ENCODE peak calls at places on chromosomes 16 and 17, in four cellular contexts. N is tibial artery, W is RWPE1, O is sigmoid colon. C is an unnamed sample.

GRCh38 chr16:20385844-20386832 is 18.4 kb downstream of the PDILT start:
- DNase-seq in N (peak; percentile 28), W (peak; percentile 65), O (peak; percentile 74), C (peak; percentile 81)

GRCh38 chr17:40122466-40122943 is 734 bp downstream of the MSL1 start:
- DNase-seq in N (no peak), W (no peak), O (peak; percentile 85), C (peak; percentile 61)

GRCh38 chr17:1673041-1673790 is 11.5 kb downstream of the PRPF8 start:
- DNase-seq in N (no peak), W (no peak), O (peak; percentile 67), C (no peak)

GRCh38 chr16:80407265-80407987 is 133.4 kb upstream of the DYNLRB2 start:
- DNase-seq in O (no peak), W (no peak), N (no peak), C (peak; percentile 10)

GRCh38 chr16:65737831-65738230 is 616.0 kb upstream of the CDH11 start:
- DNase-seq in O (no peak), N (no peak), W (no peak), C (no peak)

GRCh38 chr17:41013606-41014005 is 4.7 kb upstream of the KRTAP3-1 start:
- DNase-seq in O (no peak), W (no peak), N (peak; percentile 31), C (no peak)

GRCh38 chr17:37527249-37527851 is 37.7 kb downstream of the DUSP14 start:
- DNase-seq in N (no peak), W (peak; percentile 66), O (no peak), C (no peak)

GRCh38 chr17:10698116-10698818 is 873 bp downstream of the ADPRM start:
- DNase-seq in N (peak; percentile 33), O (no peak), W (peak; percentile 11), C (no peak)

GRCh38 chr17:42743595-42744282 is 1.1 kb downstream of the EZH1 start:
- DNase-seq in O (no peak), W (peak; percentile 47), N (no peak), C (no peak)

GRCh38 chr16:22373662-22374310 is 633 bp downstream of the CDR2 start:
- DNase-seq in N (peak; percentile 38), O (peak; percentile 79), W (no peak), C (peak; percentile 50)

GRCh38 chr17:69246726-69247375 is 18.2 kb upstream of the ABCA10 start:
- DNase-seq in W (peak; percentile 30), N (no peak), O (no peak), C (no peak)

GRCh38 chr17:76688165-76688622 is 22.6 kb downstream of the MXRA7 start:
- DNase-seq in W (no peak), N (no peak), O (peak; percentile 75), C (no peak)

GRCh38 chr16:68005786-68006286 is 6.6 kb upstream of the DPEP2 start:
- DNase-seq in W (peak; percentile 33), O (no peak), N (peak; percentile 55), C (no peak)

GRCh38 chr16:4376126-4376819 is 4.6 kb downstream of the VASN start:
- DNase-seq in O (peak; percentile 97), W (no peak), N (peak; percentile 92), C (peak; percentile 49)

GRCh38 chr16:69397821-69398521 is 12.2 kb upstream of the TERF2 start:
- DNase-seq in W (peak; percentile 38), N (peak; percentile 41), O (no peak), C (peak; percentile 32)

GRCh38 chr17:49830605-49831004 is 17.3 kb downstream of the TAC4 start:
- DNase-seq in N (no peak), O (no peak), W (peak; percentile 40), C (no peak)

GRCh38 chr16:4320571-4321137 is 4.8 kb downstream of the GLIS2 start:
- DNase-seq in W (no peak), N (no peak), O (peak; percentile 65), C (no peak)

GRCh38 chr16:50675686-50676610 is 5.2 kb downstream of the SNX20 start:
- DNase-seq in O (no peak), N (no peak), W (no peak), C (no peak)

GRCh38 chr16:27264151-27264550 is 4.4 kb downstream of the NSMCE1 start:
- DNase-seq in O (no peak), W (peak; percentile 48), N (no peak), C (no peak)

GRCh38 chr17:12568358-12569251 is 97.1 kb upstream of the MYOCD start:
- DNase-seq in W (no peak), N (no peak), O (no peak), C (no peak)

GRCh38 chr17:4947411-4948165 is 742 bp downstream of the PFN1 start:
- DNase-seq in N (peak; percentile 45), W (peak; percentile 33), O (peak; percentile 82), C (peak; percentile 58)

GRCh38 chr17:69761011-69761410 is 314.0 kb upstream of the KCNJ16 start:
- DNase-seq in W (no peak), O (no peak), N (no peak), C (no peak)

GRCh38 chr16:52786105-52786504 is 239.2 kb upstream of the TOX3 start:
- DNase-seq in N (no peak), W (no peak), O (no peak), C (no peak)

GRCh38 chr16:81319221-81319912 is 4.6 kb downstream of the GAN start:
- DNase-seq in W (peak; percentile 41), O (no peak), N (no peak), C (no peak)

GRCh38 chr16:29925805-29926674 is at the start of gene KCTD13:
- DNase-seq in O (peak; percentile 91), N (peak; percentile 83), W (peak; percentile 98), C (peak; percentile 93)

GRCh38 chr17:70105641-70106040 is 30.6 kb downstream of the KCNJ16 start:
- DNase-seq in W (no peak), O (no peak), N (no peak), C (no peak)

GRCh38 chr17:33871720-33872535 is 383.2 kb upstream of the CCL2 start:
- DNase-seq in O (no peak), N (no peak), W (peak; percentile 84), C (no peak)

GRCh38 chr17:66950325-66950724 is 14.2 kb upstream of the CACNG4 start:
- DNase-seq in N (no peak), W (no peak), O (no peak), C (no peak)

GRCh38 chr17:80257716-80258213 is 2.9 kb upstream of the RNF213 start:
- DNase-seq in N (no peak), O (no peak), W (no peak), C (no peak)

GRCh38 chr17:17505610-17506171 is 9.5 kb upstream of the RASD1 start:
- DNase-seq in O (no peak), N (no peak), W (no peak), C (no peak)

GRCh38 chr16:1300664-1301476 is 8.6 kb upstream of the UBE2I start:
- DNase-seq in O (no peak), N (peak; percentile 48), W (no peak), C (peak; percentile 85)

DNA sequence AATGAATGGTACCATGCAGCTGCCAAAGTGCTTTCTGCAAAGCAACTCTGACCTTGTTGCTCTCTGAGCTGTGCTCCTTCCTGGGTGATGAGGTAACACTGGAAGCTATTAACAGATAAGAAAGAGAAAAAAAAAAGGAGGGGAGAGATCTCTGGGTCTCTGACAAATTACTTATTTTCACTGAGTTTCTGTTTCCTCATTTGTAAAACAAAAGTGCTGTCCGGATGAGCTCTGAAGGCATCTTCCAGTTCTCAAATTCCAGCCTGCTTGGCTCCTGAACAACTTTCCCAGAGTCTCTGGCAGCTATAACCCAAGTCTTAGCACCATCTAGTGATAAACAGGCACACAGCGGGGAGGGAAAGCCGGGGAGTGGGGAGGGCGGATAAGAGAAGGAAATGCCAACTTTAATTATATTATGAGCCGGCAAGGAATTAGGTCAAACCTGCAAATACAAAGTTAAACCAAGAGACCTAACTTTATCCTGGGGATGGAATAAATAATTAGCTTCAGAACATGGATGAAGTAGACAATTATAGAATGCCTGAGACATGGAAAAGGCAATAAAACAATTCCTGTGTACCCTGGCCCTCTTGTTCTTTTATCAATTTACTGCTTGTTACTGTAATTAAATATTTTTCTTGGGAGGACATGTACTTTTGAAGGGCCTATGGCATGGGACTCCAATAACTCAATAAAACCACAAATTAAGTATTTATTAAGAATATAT is 61.3 kb upstream of the KIFC3 start:
- DNase-seq in O (peak; percentile 83), W (peak; percentile 79), N (peak; percentile 65), C (peak; percentile 41)
- TF ChIP-seq CTCF in O (peak; percentile 61), W (peak; percentile 82), N (peak; percentile 38), C (no peak)

GRCh38 chr16:78556421-78556820 is 457.0 kb downstream of the WWOX start:
- DNase-seq in N (no peak), W (no peak), O (no peak), C (no peak)

GRCh38 chr16:78551487-78552085 is 452.1 kb downstream of the WWOX start:
- DNase-seq in W (no peak), N (no peak), O (no peak), C (no peak)

DNA sequence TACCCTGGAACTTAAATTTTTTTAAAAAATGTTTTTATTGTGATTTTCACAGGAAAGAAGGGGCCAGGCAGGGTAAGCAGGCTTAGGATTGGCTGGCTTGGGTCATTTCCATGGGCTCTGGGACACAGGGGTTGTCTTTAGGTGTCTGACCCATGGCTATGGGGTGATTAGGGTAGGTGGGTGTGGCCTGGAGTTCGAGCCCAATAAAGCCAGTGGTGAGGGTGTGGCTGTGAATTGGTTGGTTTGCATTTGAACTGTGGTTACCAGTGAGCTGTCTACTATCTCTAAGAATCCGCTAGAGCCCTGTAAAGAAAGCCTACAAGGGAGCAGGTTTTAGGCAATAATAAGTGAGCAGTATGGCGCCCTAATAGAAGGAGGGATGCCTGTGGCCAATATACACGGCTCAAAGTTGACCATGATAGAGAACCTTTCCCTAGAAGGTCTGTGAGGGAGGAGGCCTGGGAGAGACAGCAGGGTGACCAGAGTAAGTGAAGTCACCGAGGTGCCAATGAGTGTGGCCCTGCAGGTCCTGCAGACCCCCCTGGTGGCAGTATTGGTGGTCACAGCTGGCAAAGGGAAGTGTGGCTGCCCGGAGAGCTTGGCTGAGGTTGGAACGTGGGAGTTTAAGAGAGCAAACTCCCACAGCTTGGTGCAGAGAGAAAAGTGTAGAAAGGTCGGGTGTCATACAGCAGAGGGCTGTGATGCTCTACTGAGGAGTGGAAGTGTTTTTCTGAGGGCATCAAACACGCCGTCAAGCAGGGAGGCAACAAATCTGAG is 454.0 kb downstream of the WWOX start:
- DNase-seq in N (no peak), W (no peak), O (no peak), C (no peak)
- TF ChIP-seq CTCF in N (no peak), W (no peak), O (no peak), C (no peak)

GRCh38 chr17:59106463-59107305 is at the start of gene TRIM37:
- DNase-seq in N (peak; percentile 93), O (peak; percentile 99), W (peak; percentile 96), C (peak; percentile 99)
- TF ChIP-seq CTCF in N (peak; percentile 9), O (no peak), W (peak; percentile 14), C (no peak)

DNA sequence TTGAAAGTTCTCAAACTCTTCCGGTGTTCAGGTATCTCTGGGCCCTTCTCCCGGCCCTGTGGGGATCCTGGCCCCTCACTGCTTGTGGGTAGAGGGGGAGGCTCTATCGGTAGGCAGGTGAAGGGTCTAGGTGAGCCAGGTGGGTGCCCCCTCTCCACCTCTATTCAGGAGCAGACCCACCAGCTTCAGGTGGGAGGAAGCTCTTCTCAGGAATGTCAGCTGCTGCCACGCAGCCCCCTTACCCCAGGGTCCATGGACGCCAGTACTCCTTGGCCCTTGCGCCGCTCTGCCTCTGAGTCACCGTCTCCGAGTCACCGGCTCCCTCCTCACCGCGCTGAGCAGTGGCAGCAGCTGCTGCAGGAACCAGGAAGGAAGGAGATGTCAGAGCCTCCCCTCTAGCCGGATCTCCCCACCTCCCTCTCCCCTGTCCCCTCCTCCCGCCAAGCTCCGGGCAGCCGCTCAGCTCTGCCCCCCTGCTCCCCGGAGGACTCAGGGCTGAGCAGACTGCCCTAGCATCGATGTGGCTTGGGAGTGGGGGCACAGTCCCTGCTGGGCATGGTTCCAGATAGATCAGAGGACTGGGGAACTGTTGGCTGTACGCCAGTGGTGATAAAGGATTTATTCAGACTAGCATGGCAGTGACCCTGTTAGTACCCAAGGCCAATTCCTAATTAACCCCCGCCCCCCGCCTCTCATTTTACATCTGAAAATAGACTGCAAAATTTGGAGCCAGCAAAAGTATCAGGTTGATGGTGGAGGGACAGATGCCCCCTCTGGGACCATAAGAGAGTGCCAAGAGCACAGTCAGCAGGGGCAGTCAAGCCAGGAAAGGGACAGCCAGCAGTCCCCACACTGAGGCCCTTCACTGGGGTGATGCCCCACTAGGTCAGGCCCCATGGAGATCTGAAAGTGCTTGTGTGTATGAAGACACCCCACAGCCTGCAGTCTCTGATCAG is at the start of gene OSBPL7:
- DNase-seq in O (peak; percentile 88), W (peak; percentile 74), N (peak; percentile 68), C (peak; percentile 61)
- TF ChIP-seq CTCF in O (no peak), W (peak; percentile 76), N (no peak), C (no peak)

C was measured in nephron progenitor cell.